ENCODE peak calls at places on chromosome 11, in four cellular contexts. Z is esophagus muscularis mucosa, M is GM12878, O is adipocyte. L is an unnamed sample.

GRCh38 chr11:62242021-62242420 is at the start of gene SCGB1D2:
- DNase-seq in Z (no peak), O (no peak), M (no peak), L (no peak)

GRCh38 chr11:32905028-32905667 is 12.5 kb downstream of the QSER1 start:
- DNase-seq in Z (no peak), O (peak; percentile 50), M (no peak), L (no peak)

GRCh38 chr11:45475135-45475534 is 189.0 kb upstream of the SYT13 start:
- DNase-seq in O (no peak), Z (no peak), M (no peak), L (no peak)

GRCh38 chr11:115590254-115590653 is 86.0 kb upstream of the CADM1 start:
- DNase-seq in Z (no peak), O (no peak), M (no peak), L (no peak)

GRCh38 chr11:115930886-115931537 is 426.8 kb upstream of the CADM1 start:
- DNase-seq in M (no peak), O (no peak), Z (no peak), L (no peak)

GRCh38 chr11:94725071-94725470 is 43.1 kb upstream of the AMOTL1 start:
- DNase-seq in Z (peak; percentile 50), M (no peak), O (no peak), L (no peak)

GRCh38 chr11:8356731-8357504 is 93.2 kb upstream of the LMO1 start:
- DNase-seq in Z (no peak), M (no peak), O (no peak), L (no peak)

GRCh38 chr11:33694346-33695050 is 6.1 kb downstream of the C11orf91 start:
- DNase-seq in Z (no peak), O (no peak), M (no peak), L (no peak)

GRCh38 chr11:61626580-61627380 is 45.9 kb upstream of the SYT7 start:
- DNase-seq in O (no peak), Z (no peak), M (no peak), L (peak; percentile 71)

GRCh38 chr11:117940736-117941135 is 11.5 kb upstream of the TMPRSS13 start:
- DNase-seq in O (no peak), Z (peak; percentile 34), M (no peak), L (peak; percentile 21)

GRCh38 chr11:124843616-124843910 is 21.7 kb upstream of the ROBO3 start:
- DNase-seq in O (no peak), M (no peak), Z (no peak), L (no peak)

GRCh38 chr11:34850339-34850738 is 65.8 kb downstream of the APIP start:
- DNase-seq in O (no peak), M (no peak), Z (peak; percentile 34), L (no peak)

GRCh38 chr11:2759228-2760195 is 59.7 kb upstream of the KCNQ1OT1 start:
- DNase-seq in Z (no peak), O (no peak), M (no peak), L (no peak)

GRCh38 chr11:5931061-5931460 is 11.0 kb upstream of the OR56A3 start:
- DNase-seq in O (no peak), Z (no peak), M (no peak), L (no peak)

GRCh38 chr11:3133456-3134217 is 31.5 kb downstream of the OSBPL5 start:
- DNase-seq in O (no peak), M (no peak), Z (no peak), L (no peak)

GRCh38 chr11:122367809-122368231 is 251.8 kb upstream of the BLID start:
- DNase-seq in M (no peak), Z (no peak), O (peak; percentile 84), L (no peak)

GRCh38 chr11:62953811-62954210 is 31.0 kb downstream of the SLC22A6 start:
- DNase-seq in Z (no peak), M (no peak), O (no peak), L (no peak)

GRCh38 chr11:10455637-10456487 is 798 bp downstream of the AMPD3 start:
- DNase-seq in O (peak; percentile 80), Z (peak; percentile 94), M (peak; percentile 43), L (peak; percentile 43)

GRCh38 chr11:37512156-37512780 is 914.2 kb upstream of the RAG2 start:
- DNase-seq in Z (no peak), O (peak; percentile 39), M (no peak), L (no peak)

GRCh38 chr11:47083913-47084312 is 92.8 kb downstream of the ARFGAP2 start:
- DNase-seq in O (peak; percentile 42), Z (no peak), M (peak; percentile 13), L (no peak)

GRCh38 chr11:121762820-121763219 is 310.1 kb upstream of the SORL1-AS1 start:
- DNase-seq in Z (peak; percentile 91), O (peak; percentile 56), M (no peak), L (no peak)

GRCh38 chr11:85854212-85854556 is 999 bp upstream of the CCDC83 start:
- DNase-seq in O (no peak), M (no peak), Z (no peak), L (no peak)
- H3K4me1 ChIP-seq in O (peaks cover 8% of the 10 kb centered on the region), M (peaks cover 8% of the 10 kb centered on the region), Z (peaks cover 8% of the 10 kb centered on the region), L (no peaks in the 10 kb centered on the region)

GRCh38 chr11:119028346-119029068 is 2.2 kb downstream of the SLC37A4 start:
- DNase-seq in Z (no peak), O (no peak), M (no peak), L (no peak)

GRCh38 chr11:119025978-119026766 is 4.5 kb downstream of the SLC37A4 start:
- DNase-seq in M (no peak), O (no peak), Z (no peak), L (no peak)

GRCh38 chr11:119025099-119025473 is 5.6 kb downstream of the SLC37A4 start:
- DNase-seq in Z (no peak), O (no peak), M (no peak), L (no peak)

GRCh38 chr11:119027561-119028345 is 2.9 kb downstream of the SLC37A4 start:
- DNase-seq in O (no peak), M (no peak), Z (no peak), L (no peak)

GRCh38 chr11:119026970-119027369 is 3.7 kb downstream of the SLC37A4 start:
- DNase-seq in M (no peak), Z (no peak), O (no peak), L (no peak)
- H3K36me3 ChIP-seq in M (peaks cover 8% of the 10 kb centered on the region), Z (peaks cover 65% of the 10 kb centered on the region), O (peaks cover 28% of the 10 kb centered on the region), L (peaks cover 23% of the 10 kb centered on the region)

DNA sequence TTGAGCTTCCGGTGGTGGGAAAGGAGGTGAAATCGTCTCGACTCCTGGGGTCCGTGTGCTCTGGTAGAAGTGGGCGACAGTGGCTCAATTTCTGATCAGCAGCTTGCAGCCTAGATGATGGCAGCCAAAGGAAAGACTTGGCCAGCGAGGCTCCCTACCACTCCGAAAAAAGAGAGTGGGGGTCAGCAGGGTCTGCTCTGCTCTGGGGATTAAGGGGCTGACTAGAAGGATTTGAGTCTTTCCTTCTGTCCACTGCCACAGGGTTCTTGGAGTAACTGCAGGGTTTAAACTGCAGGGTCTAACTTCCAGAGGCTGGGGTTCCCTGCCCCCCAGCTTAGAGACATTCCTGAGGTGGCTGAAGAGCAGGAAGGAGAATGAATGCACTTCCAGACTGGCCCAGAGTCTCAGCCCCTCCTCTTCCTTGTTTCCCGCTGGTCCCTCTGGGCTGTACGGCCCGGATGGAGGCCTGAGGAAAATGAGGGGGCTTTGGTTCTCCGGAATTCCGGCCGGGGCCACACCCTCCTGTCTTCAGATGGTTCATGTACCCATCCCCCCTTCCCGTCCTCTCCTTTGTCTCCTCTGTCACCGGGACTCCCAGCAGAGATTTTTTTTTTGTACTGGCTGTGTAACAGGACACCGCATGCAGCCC is 907 bp downstream of the SERPINH1 start:
- DNase-seq in M (no peak), Z (no peak), O (peak; percentile 63), L (no peak)
- H3K4me1 ChIP-seq in M (peaks cover 5% of the 10 kb centered on the region), Z (peaks cover 82% of the 10 kb centered on the region), O (peaks cover 70% of the 10 kb centered on the region), L (peaks cover 43% of the 10 kb centered on the region)

GRCh38 chr11:64736654-64737053 is 7.3 kb downstream of the RASGRP2 start:
- DNase-seq in Z (no peak), M (no peak), O (no peak), L (no peak)
- H3K36me3 ChIP-seq in Z (peaks cover 81% of the 10 kb centered on the region), M (no peaks in the 10 kb centered on the region), O (no peaks in the 10 kb centered on the region), L (no peaks in the 10 kb centered on the region)

DNA sequence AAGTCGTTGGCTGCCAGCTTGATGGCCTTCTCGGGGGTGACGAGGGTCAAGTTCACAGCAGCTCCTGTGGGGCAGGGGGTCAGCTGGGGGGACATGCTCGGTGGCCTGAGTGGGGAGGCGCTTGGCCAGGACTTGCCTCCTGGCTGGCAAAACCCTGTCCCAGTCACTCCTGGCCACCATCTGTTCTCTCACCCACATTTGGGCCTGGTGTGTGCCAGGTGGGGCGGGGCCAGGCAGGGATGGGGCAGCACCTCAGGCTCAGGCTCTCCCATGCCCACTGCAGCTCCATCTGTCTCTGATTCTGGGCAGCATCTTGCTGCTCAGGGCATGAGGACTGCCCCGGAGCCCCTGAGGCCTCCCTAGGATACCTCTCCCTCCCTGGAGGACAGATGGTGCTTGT is 3.7 kb upstream of the CEND1 start:
- DNase-seq in M (no peak), O (no peak), Z (no peak), L (no peak)
- H3K4me1 ChIP-seq in M (peaks cover 22% of the 10 kb centered on the region), O (peaks cover 18% of the 10 kb centered on the region), Z (peaks cover 32% of the 10 kb centered on the region), L (peaks cover 6% of the 10 kb centered on the region)

DNA sequence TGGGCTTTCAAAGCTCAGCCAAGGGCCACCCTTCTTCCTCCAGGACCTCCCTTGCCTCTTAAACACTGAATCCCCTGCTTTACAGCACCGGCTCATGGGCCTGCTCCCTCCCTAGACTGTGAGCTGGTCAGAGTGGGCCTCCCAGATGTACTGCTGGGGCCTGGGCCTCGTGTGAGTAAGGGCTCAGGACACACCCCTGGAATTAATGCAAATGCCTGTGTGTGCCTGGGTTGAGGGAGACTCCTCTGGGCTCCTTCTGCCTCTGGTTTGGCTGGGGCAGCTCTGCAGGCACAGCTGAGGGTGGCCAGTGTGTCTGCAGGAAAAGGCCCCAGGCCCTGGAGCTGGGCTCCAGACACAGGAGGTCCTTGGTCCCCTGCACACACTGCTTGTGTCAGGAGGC is 24.2 kb downstream of the ALX4 start:
- DNase-seq in O (peak; percentile 72), M (no peak), Z (no peak), L (no peak)
- H3K36me3 ChIP-seq in O (no peaks in the 10 kb centered on the region), M (no peaks in the 10 kb centered on the region), Z (no peaks in the 10 kb centered on the region), L (no peaks in the 10 kb centered on the region)

GRCh38 chr11:65422104-65422632 is 430 bp upstream of the NEAT1 start:
- DNase-seq in O (peak; percentile 99), Z (peak; percentile 99), M (no peak), L (peak; percentile 98)

GRCh38 chr11:65422633-65423515 is at the start of gene NEAT1:
- DNase-seq in O (peak; percentile 94), M (no peak), Z (peak; percentile 100), L (peak; percentile 98)

GRCh38 chr11:65424200-65425104 is 1.9 kb downstream of the NEAT1 start:
- DNase-seq in Z (no peak), M (no peak), O (peak; percentile 67), L (no peak)

GRCh38 chr11:65425105-65425970 is 2.7 kb downstream of the NEAT1 start:
- DNase-seq in O (peak; percentile 71), M (no peak), Z (no peak), L (no peak)

DNA sequence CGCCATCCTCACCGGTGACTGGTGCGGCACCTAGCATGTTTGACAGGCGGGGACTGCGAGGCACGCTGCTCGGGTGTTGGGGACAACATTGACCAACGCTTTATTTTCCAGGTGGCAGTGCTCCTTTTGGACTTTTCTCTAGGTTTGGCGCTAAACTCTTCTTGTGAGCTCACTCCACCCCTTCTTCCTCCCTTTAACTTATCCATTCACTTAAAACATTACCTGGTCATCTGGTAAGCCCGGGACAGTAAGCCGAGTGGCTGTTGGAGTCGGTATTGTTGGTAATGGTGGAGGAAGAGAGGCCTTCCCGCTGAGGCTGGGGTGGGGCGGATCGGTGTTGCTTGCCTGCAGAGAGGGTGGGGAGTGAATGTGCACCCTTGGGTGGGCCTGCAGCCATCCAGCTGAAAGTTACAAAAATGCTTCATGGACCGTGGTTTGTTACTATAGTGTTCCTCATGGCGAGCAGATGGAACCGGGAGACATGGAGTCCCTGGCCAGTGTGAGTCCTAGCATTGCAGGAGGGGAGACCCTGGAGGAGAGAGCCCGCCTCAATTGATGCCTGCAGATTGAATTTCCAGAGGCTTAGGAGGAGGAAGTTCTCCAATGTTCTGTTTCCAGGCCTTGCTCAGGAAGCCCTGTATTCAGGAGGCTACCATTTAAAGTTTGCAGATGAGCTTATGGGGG is 1.1 kb downstream of the NEAT1 start:
- DNase-seq in O (peak; percentile 39), Z (no peak), M (no peak), L (no peak)
- H3K4me1 ChIP-seq in O (peaks cover 15% of the 10 kb centered on the region), Z (peaks cover 36% of the 10 kb centered on the region), M (peaks cover 40% of the 10 kb centered on the region), L (no peaks in the 10 kb centered on the region)